ENCODE peak calls at places on chromosomes 11 and 22, in ten cellular contexts. M is H1, H is brain microvascular endothelial cell, F is right atrium auricular region, V is type B pancreatic cell, Z is BJ, B is AG09309, W is osteocyte, X is breast epithelium, S is cardiac muscle cell. L is an unnamed sample.

GRCh38 chr11:119639642-119640205 is 89.3 kb downstream of the NECTIN1 start:
- DNase-seq in M (no peak), V (no peak), S (no peak), W (no peak), F (no peak), H (no peak), B (no peak), Z (no peak), X (no peak), L (no peak)

GRCh38 chr11:15826826-15827225 is 529.5 kb downstream of the SOX6 start:
- DNase-seq in F (no peak), S (peak), H (peak), V (no peak), W (peak), Z (no peak), X (no peak), B (no peak), M (peak), L (no peak)

GRCh38 chr11:130638048-130638447 is 189.6 kb downstream of the ADAMTS15 start:
- DNase-seq in M (no peak), S (no peak), X (no peak), B (no peak), V (no peak), F (no peak), W (no peak), H (no peak), Z (no peak), L (no peak)

GRCh38 chr11:28756977-28757376 is 648.8 kb downstream of the METTL15 start:
- DNase-seq in V (no peak), M (no peak), X (no peak), F (no peak), S (no peak), B (peak), H (peak), W (no peak), Z (peak), L (peak)

GRCh38 chr11:102864724-102865123 is 10.1 kb downstream of the MMP12 start:
- DNase-seq in X (no peak), S (no peak), V (no peak), B (no peak), W (no peak), F (no peak), H (no peak), Z (no peak), M (no peak), L (no peak)

GRCh38 chr11:40397141-40397540 is 1062.3 kb downstream of the LRRC4C start:
- DNase-seq in S (no peak), M (no peak), H (no peak), W (no peak), B (no peak), V (no peak), F (no peak), Z (no peak), X (no peak), L (no peak)

GRCh38 chr11:47611240-47611863 is 17.1 kb upstream of the C1QTNF4 start:
- DNase-seq in V (no peak), S (no peak), Z (no peak), X (no peak), W (no peak), B (no peak), F (no peak), H (no peak), M (no peak), L (no peak)

GRCh38 chr22:50621491-50621880 is 6.5 kb downstream of the ARSA start:
- DNase-seq in S (no peak), W (no peak), X (no peak), H (no peak), M (no peak), F (no peak), Z (no peak), B (no peak), V (no peak), L (no peak)

GRCh38 chr11:637593-638507 is 781 bp downstream of the DRD4 start:
- DNase-seq in S (no peak), X (no peak), F (no peak), B (no peak), W (no peak), Z (no peak), V (no peak), M (no peak), H (no peak), L (peak)

GRCh38 chr11:119846374-119846773 is 117.4 kb upstream of the NECTIN1 start:
- DNase-seq in S (no peak), M (no peak), B (no peak), H (no peak), W (no peak), F (no peak), Z (no peak), X (no peak), V (no peak), L (no peak)

GRCh38 chr11:28763876-28764275 is 655.7 kb downstream of the METTL15 start:
- DNase-seq in X (no peak), M (no peak), H (no peak), V (no peak), B (no peak), Z (peak), F (no peak), S (no peak), W (no peak), L (no peak)

GRCh38 chr11:1196516-1197391 is 26.1 kb upstream of the MUC5B start:
- DNase-seq in F (no peak), V (peak), H (no peak), Z (no peak), B (no peak), X (no peak), M (no peak), S (no peak), W (peak), L (no peak)

GRCh38 chr22:38968801-38969200 is 11.4 kb downstream of the APOBEC3A start:
- DNase-seq in Z (no peak), F (no peak), M (no peak), V (no peak), S (no peak), B (no peak), H (no peak), W (no peak), X (no peak), L (no peak)

GRCh38 chr11:61092908-61093763 is 9.2 kb upstream of the CD5 start:
- DNase-seq in F (no peak), S (no peak), H (no peak), M (no peak), B (no peak), Z (no peak), V (no peak), X (no peak), W (no peak), L (no peak)

GRCh38 chr22:48071828-48072227 is 1309.4 kb downstream of the TBC1D22A start:
- DNase-seq in B (no peak), F (no peak), Z (no peak), X (no peak), H (no peak), M (no peak), V (no peak), S (no peak), W (no peak), L (no peak)

GRCh38 chr11:99589771-99590170 is 569.0 kb downstream of the CNTN5 start:
- DNase-seq in H (no peak), W (no peak), S (no peak), Z (no peak), X (no peak), F (no peak), V (no peak), B (no peak), M (no peak), L (no peak)

GRCh38 chr11:26578998-26579635 is 7.1 kb upstream of the MUC15 start:
- DNase-seq in X (no peak), Z (no peak), F (no peak), W (no peak), H (no peak), V (no peak), S (no peak), M (no peak), B (no peak), L (no peak)

GRCh38 chr22:37983860-37984791 is at the start of gene SOX10:
- DNase-seq in B (no peak), F (no peak), W (no peak), Z (no peak), S (no peak), H (no peak), V (no peak), M (no peak), X (peak), L (no peak)

GRCh38 chr11:111635706-111636045 is 33.4 kb downstream of the SIK2 start:
- DNase-seq in B (no peak), W (no peak), M (no peak), V (no peak), H (peak), S (no peak), F (no peak), Z (no peak), X (no peak), L (peak)

DNA sequence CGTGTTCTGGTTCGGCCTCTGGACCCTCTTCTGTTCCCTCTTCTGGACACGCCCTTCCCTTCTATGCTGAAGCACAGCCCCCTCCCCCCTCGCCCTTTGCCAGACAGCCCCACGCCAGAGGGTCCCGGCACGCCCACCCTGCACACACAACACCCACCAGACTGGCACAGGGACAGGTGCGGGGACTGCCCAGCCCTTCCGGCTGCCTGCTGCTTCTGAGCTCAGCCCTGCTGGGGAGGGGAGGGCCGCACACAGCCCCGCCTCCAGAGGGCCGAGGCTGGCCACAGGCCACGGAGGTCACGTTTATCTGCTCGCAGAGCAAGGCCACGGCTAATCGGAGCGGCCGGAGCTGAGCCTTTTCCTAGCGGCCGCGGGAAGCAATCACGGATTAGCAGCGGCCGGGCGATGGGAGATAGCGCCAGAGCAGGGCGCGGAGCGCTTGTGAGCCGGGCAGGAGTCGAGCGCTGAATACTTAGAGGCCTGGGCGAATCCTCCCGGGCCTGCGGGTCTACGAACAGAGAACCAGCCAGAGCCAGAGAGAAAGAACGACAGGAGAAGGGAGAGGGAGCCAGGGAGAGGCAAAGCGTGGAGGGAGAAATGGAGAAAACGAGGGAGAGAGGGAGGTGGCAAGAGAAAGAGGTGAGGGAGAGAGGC is 21.5 kb downstream of the OTUB1 start:
- DNase-seq in V (peak), W (no peak), X (no peak), M (no peak), S (peak), B (no peak), H (no peak), Z (no peak), F (peak), L (peak)
- TF ChIP-seq CTCF in V (peak), W (no peak), X (no peak), M (no peak), S (peak), B (peak), H (peak), Z (no peak), F (no peak), L (peak)

DNA sequence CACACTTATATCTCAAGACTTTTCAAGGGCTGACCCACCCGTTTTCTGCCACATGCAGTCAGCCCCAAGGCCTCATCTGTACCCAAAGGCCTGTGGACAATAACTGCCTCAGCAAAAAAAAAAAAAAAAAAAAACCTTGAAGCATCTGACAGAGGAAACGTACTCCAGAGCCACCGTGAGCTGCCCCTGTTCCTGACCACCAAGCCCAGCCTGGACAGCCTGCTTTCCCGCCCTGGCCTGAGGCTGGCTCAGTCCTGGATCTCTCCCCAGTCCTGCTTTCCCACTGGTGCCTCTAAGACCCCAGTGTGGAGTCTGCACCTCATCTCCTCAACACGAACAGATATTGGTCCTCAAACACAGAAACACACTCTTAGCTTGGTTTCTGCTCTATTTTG is 66.5 kb downstream of the SLC35F2 start:
- DNase-seq in H (no peak), M (no peak), F (no peak), V (no peak), S (peak), Z (no peak), W (no peak), X (no peak), B (no peak), L (no peak)
- TF ChIP-seq CTCF in H (no peak), M (no peak), F (no peak), V (no peak), S (no peak), Z (no peak), W (no peak), X (no peak), B (no peak), L (no peak)

GRCh38 chr11:134275188-134275533 is 1.0 kb upstream of the GLB1L3 start:
- DNase-seq in F (no peak), M (no peak), H (no peak), S (no peak), X (no peak), Z (no peak), B (no peak), W (no peak), V (no peak), L (no peak)

GRCh38 chr11:134278356-134278755 is 2.2 kb downstream of the GLB1L3 start:
- DNase-seq in V (peak), B (no peak), W (peak), X (peak), S (no peak), F (peak), Z (no peak), H (no peak), M (no peak), L (no peak)

GRCh38 chr11:134276396-134277175 is 407 bp downstream of the GLB1L3 start:
- DNase-seq in B (no peak), F (no peak), Z (no peak), X (peak), S (no peak), W (peak), M (no peak), V (peak), H (no peak), L (no peak)

GRCh38 chr11:134275534-134276395 is at the start of gene GLB1L3:
- DNase-seq in X (peak), F (no peak), S (peak), H (no peak), B (no peak), W (peak), Z (no peak), M (no peak), V (no peak), L (no peak)

DNA sequence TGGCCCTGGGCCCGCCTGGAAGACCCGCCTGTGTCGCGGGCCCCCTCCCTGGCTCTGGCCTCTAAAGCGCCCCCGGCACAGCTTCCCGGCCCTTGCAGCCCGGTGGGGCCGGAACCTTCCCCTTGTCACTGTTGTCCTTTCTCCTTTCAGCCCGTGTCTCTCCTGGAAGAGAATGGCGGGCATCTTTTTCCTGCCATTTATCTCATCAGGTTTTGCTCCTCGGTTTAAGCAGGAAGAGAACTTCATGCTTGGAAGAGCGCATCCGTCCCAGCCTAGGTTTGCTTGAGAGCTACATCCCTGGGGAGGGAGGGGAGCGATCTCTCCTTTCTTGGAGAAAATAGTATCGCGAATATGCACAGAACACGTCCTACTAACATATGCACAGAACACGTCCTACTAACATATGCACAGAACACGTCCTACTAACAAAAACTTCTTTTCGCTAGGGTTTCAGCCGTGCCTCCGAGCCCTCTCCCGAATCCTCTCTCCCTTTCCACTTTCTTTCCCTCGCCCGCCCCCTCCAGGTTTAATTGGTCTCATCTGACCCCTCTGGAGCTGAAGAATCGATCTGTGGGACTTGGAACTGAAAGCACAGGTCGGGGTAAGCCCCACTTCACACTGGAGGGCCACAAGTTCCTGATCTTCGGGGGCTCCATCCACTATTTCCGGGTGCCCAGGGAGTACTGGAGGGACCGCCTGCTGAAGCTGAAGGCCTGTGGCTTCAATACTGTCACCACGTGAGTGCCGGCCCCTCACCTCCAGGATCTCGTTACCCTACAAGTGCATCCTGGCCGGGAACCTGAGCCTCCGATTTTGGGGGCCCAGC is 1.2 kb downstream of the GLB1L3 start:
- DNase-seq in B (no peak), H (no peak), F (peak), X (peak), W (peak), Z (no peak), V (peak), M (no peak), S (no peak), L (no peak)
- TF ChIP-seq CTCF in B (no peak), H (no peak), F (no peak), X (no peak), W (no peak), Z (no peak), V (no peak), M (no peak), S (no peak), L (no peak)

DNA sequence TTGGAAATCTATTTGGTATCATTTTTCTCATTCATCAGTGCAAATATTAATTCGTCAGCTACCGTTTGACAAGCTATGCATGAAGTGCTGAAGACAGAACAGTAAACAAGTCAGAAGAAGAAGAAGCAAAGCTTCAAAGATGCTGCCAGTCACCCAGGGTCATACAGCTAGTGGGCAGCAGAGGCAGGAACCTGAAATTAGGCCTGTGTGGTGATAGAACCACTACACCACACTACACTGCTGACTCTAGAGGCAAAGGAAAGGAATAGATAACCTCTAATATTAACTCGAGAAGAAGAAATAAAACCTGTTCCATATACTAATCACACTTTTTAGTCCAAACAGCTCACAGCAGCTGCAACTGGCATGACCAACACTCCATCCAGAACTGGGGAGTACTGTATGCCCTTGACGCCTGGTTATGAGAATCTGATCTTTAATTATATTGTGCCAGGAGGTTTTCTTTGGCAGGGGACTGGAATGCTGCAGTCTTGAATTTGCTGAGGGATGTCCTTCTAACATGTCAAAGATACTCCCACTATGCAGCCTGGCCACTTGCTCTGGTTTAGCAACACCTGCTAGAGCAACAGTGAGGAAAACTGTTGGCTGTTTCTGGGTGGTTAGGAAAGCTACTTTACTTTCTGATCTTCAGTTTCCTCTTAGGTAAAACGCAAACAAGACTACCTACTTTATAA is 73.0 kb downstream of the PAK1 start:
- DNase-seq in F (no peak), B (no peak), Z (no peak), X (no peak), V (no peak), S (no peak), M (no peak), W (no peak), H (no peak), L (no peak)
- TF ChIP-seq CTCF in F (no peak), B (no peak), Z (no peak), X (no peak), V (no peak), S (no peak), M (no peak), W (no peak), H (no peak), L (no peak)

GRCh38 chr11:3021125-3021524 is 29.0 kb upstream of the NAP1L4 start:
- DNase-seq in H (no peak), F (no peak), Z (no peak), V (no peak), S (peak), X (no peak), M (no peak), W (no peak), B (no peak), L (peak)
- TF ChIP-seq CTCF in H (peak), F (peak), Z (peak), V (peak), S (peak), X (peak), M (peak), W (peak), B (peak), L (peak)

DNA sequence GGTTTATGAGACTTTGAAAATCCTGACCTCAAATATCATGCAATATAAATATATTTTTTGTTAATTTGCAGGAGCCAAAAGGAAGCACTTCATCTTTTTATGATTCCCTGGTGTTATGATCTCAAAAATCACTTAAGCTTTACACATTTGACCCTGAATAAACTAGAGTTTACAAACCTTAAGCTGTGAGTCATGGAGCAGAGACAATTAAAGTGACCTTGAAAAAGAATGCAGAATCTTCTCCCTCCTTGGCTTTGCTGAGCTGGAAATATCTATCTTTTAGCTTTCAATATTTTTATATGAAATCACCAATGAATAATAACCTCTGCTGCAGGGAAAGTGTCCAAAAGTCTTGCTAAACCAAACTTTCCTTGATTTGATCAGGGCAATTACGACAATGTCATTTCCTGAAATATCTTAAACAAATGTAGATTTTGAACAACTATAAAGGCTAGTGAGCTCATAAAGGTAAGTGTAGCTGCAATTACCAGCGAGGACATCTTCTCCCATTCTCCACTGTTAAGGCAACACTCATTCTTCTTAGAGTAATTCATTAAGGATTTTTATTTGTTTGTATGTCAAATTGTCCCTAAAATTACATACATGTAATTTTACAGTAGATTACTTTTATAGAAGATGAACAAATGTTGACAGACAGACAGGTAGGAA is 747.0 kb upstream of the LUZP2 start:
- DNase-seq in M (no peak), X (no peak), F (no peak), Z (no peak), V (no peak), W (no peak), H (no peak), B (no peak), S (no peak), L (no peak)
- TF ChIP-seq CTCF in M (no peak), X (no peak), F (no peak), Z (no peak), V (no peak), W (no peak), H (no peak), B (no peak), S (no peak), L (no peak)

GRCh38 chr11:17762309-17762974 is 27.9 kb downstream of the KCNC1 start:
- DNase-seq in B (no peak), S (no peak), H (no peak), Z (no peak), V (no peak), X (no peak), F (no peak), W (no peak), M (no peak), L (no peak)
- TF ChIP-seq CTCF in B (no peak), S (no peak), H (no peak), Z (no peak), V (no peak), X (no peak), F (no peak), W (no peak), M (no peak), L (no peak)

GRCh38 chr11:11416502-11416901 is 63.5 kb upstream of the CSNK2A3 start:
- DNase-seq in W (peak), Z (no peak), M (no peak), H (peak), F (no peak), B (no peak), S (no peak), V (no peak), X (no peak), L (peak)
- TF ChIP-seq CTCF in W (no peak), Z (no peak), M (no peak), H (no peak), F (no peak), B (no peak), S (no peak), V (no peak), X (no peak), L (no peak)

L was measured in retinal pigment epithelial cell.